ENCODE peak calls at places on chromosomes 6 and 20, in ten cellular contexts. U is spleen, K is heart right ventricle, T is progenitor cell of endocrine pancreas, H is foreskin fibroblast, E is GM10248, A is PC-3, B is OCI-LY7, M is AG04450, I is stomach. Y is an unnamed sample.

GRCh38 chr6:43972179-43972914 is 154.9 kb downstream of the MRPL14 start:
- DNase-seq in M (no peak), I (peak), U (no peak), T (no peak), B (no peak), K (no peak), H (peak), A (peak), E (no peak), Y (no peak)

GRCh38 chr6:73580247-73581149 is 59.7 kb upstream of the EEF1A1 start:
- DNase-seq in U (peak), M (peak), B (peak), E (peak), I (peak), H (peak), A (peak), K (peak), T (peak), Y (peak)

GRCh38 chr6:3759656-3760245 is 8.2 kb upstream of the PXDC1 start:
- DNase-seq in M (peak), T (no peak), E (no peak), K (no peak), A (no peak), H (peak), U (no peak), I (no peak), B (no peak), Y (no peak)

GRCh38 chr20:34312544-34313217 is 9.5 kb upstream of the AHCY start:
- DNase-seq in U (peak), K (peak), A (peak), B (peak), E (peak), H (peak), T (peak), M (peak), I (peak), Y (peak)

GRCh38 chr6:37669887-37670437 is 27.7 kb downstream of the MDGA1 start:
- DNase-seq in B (no peak), U (no peak), H (no peak), E (no peak), K (no peak), M (no peak), A (no peak), I (no peak), T (no peak), Y (no peak)

GRCh38 chr6:140264451-140264850 is 890.0 kb upstream of the CITED2 start:
- DNase-seq in I (no peak), B (no peak), U (no peak), K (no peak), E (no peak), H (peak), T (no peak), A (peak), M (no peak), Y (no peak)

GRCh38 chr6:26556263-26557070 is 18.3 kb downstream of the HMGN4 start:
- DNase-seq in M (peak), E (no peak), K (no peak), U (no peak), I (no peak), T (no peak), B (peak), H (peak), A (peak), Y (no peak)

GRCh38 chr20:57199656-57200405 is 66.6 kb downstream of the BMP7 start:
- DNase-seq in T (no peak), B (no peak), I (no peak), M (no peak), K (no peak), H (no peak), A (peak), U (no peak), E (no peak), Y (no peak)

GRCh38 chr6:46323312-46323965 is 152.7 kb upstream of the ENPP5 start:
- DNase-seq in A (peak), H (peak), U (no peak), T (no peak), B (no peak), M (no peak), K (no peak), E (no peak), I (no peak), Y (no peak)

GRCh38 chr6:146871613-146872465 is 273.1 kb downstream of the ADGB start:
- DNase-seq in M (no peak), U (no peak), K (no peak), I (no peak), E (no peak), A (no peak), B (no peak), T (no peak), H (peak), Y (no peak)

DNA sequence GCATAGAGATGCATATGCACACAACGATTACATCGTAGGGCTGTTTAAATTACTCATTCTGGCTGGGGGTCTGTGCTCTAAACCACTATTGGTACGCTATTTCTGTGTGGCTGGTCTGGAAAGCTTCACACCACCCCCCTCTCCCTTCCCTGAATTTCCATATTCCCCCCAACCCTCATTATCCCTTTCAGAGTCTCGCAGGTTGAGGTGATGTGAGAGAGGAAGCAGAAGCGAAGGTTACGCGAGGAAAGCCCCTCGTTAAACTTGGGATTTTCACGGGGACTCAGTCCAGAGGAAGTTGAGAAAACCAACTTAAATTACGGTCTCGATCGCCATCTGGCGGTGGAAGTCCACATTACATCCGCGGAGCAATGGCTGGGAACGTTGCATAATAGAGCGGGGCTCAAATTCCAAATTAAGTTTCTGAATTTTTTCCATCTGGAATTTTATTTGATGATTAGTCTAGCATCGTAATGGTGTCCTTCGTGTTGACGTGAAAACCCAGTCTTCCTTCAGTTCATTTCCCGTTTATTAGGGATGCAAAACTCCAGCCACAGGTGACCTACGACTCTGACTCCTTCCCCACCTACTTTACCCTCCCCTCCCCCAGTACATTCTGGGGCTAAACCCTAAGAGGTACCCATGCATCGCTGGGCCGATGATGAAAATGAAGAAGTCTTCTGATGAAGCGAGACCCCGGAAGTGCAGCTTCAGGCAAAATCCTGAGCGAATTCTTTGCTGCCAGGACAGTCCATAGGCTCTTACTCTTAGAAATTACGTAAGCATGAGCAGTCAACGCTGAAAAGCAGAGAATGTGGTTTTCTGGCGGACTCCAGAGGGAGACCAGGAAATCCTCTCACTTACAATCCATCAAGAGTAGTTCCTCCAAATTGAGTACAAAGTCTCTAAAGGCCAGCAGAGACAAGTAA is 19.7 kb downstream of the HLA-DOB start:
- DNase-seq in E (peak), U (peak), M (no peak), H (peak), B (peak), T (peak), A (peak), K (peak), I (peak), Y (peak)
- TF ChIP-seq CTCF in E (peak), U (peak), M (peak), H (peak), B (peak), T (peak), A (peak), K (peak), I (peak), Y (peak)

GRCh38 chr20:5811746-5812145 is 61.5 kb downstream of the SHLD1 start:
- DNase-seq in A (no peak), U (no peak), H (no peak), T (no peak), M (no peak), B (peak), K (no peak), I (no peak), E (no peak), Y (no peak)

GRCh38 chr20:5809495-5809894 is 59.3 kb downstream of the SHLD1 start:
- DNase-seq in T (no peak), M (no peak), H (no peak), E (no peak), U (no peak), A (peak), K (no peak), I (no peak), B (no peak), Y (no peak)

GRCh38 chr20:5808901-5809300 is 58.7 kb downstream of the SHLD1 start:
- DNase-seq in M (no peak), I (no peak), E (no peak), H (no peak), B (no peak), T (no peak), U (no peak), A (no peak), K (no peak), Y (no peak)

GRCh38 chr20:5807431-5807830 is 57.2 kb downstream of the SHLD1 start:
- DNase-seq in I (no peak), H (no peak), K (no peak), T (no peak), B (peak), A (no peak), U (no peak), M (no peak), E (no peak), Y (no peak)

GRCh38 chr20:5806457-5807263 is 56.5 kb downstream of the SHLD1 start:
- DNase-seq in I (no peak), H (no peak), A (peak), U (no peak), M (no peak), K (no peak), T (no peak), E (no peak), B (no peak), Y (no peak)
- TF ChIP-seq CTCF in I (no peak), H (no peak), A (peak), U (no peak), M (no peak), K (peak), T (no peak), E (no peak), B (peak), Y (no peak)

DNA sequence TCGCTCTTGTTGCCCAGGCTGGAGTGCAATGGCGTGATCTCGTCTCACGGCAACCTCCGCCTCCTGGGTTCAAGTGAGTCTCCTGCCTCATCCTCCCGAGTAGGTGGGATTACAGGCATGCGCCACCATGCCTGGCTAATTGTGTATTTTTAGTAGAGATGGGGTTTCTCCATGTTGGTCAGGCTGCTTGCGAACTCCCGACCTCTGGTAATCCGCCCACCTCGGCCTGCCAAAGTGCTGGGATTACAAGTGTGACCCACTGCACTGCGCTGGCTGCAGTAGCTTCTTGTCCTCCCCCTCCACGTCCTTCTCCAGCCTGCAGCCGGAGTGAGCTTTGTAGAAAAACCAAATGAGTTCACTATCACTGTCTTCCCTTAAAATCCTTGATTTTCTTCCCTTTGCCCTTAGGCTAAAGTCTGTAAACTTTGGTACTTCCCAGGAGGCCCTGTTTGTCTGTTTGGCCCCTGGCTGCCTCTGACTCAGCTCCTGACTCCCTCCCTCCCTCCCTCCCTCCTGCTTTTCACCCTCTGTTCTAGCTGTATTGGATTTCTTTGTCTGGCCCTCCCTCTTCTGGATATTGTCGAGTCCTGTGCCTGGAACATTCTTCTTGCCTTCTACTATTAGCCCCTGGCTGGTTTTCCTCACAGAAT is 12.9 kb downstream of the PARD6B start:
- DNase-seq in U (no peak), A (peak), B (no peak), T (no peak), E (no peak), I (peak), H (peak), K (peak), M (peak), Y (no peak)
- TF ChIP-seq CTCF in U (no peak), A (peak), B (no peak), T (no peak), E (no peak), I (peak), H (peak), K (peak), M (peak), Y (no peak)

GRCh38 chr6:126030045-126030444 is 43.7 kb downstream of the TRMT11 start:
- DNase-seq in A (no peak), B (no peak), T (no peak), K (no peak), M (peak), I (no peak), E (no peak), H (no peak), U (no peak), Y (no peak)

GRCh38 chr6:126035764-126036163 is 49.4 kb downstream of the TRMT11 start:
- DNase-seq in K (no peak), M (no peak), B (no peak), I (no peak), A (no peak), U (no peak), T (no peak), H (no peak), E (no peak), Y (no peak)

GRCh38 chr6:126038234-126038633 is 51.9 kb downstream of the TRMT11 start:
- DNase-seq in K (no peak), T (no peak), A (no peak), H (peak), U (no peak), M (no peak), B (no peak), I (no peak), E (no peak), Y (no peak)

GRCh38 chr6:126034671-126035070 is 48.3 kb downstream of the TRMT11 start:
- DNase-seq in T (no peak), H (no peak), I (no peak), A (no peak), B (no peak), K (no peak), M (no peak), U (no peak), E (no peak), Y (no peak)

GRCh38 chr6:126033696-126034095 is 47.4 kb downstream of the TRMT11 start:
- DNase-seq in I (no peak), T (no peak), H (peak), A (peak), B (peak), E (peak), M (peak), U (no peak), K (no peak), Y (peak)
- TF ChIP-seq CTCF in I (peak), T (peak), H (peak), A (peak), B (peak), E (peak), M (peak), U (no peak), K (peak), Y (peak)

GRCh38 chr6:49514571-49515484 is 15.1 kb downstream of the GLYATL3 start:
- DNase-seq in T (no peak), K (no peak), U (no peak), H (no peak), M (no peak), B (no peak), I (no peak), E (no peak), A (peak), Y (no peak)
- TF ChIP-seq CTCF in T (no peak), K (no peak), U (no peak), H (no peak), M (no peak), B (no peak), I (no peak), E (no peak), A (no peak), Y (no peak)

GRCh38 chr6:167485186-167485978 is 160.5 kb downstream of the TTLL2 start:
- DNase-seq in I (no peak), U (no peak), E (no peak), T (no peak), K (no peak), H (no peak), B (no peak), M (no peak), A (peak), Y (no peak)
- TF ChIP-seq CTCF in I (peak), U (peak), E (no peak), T (peak), K (peak), H (no peak), B (peak), M (no peak), A (peak), Y (no peak)

GRCh38 chr6:113854531-113855499 is 2.3 kb upstream of the MARCKS start:
- DNase-seq in M (peak), A (peak), I (peak), U (peak), B (peak), T (peak), H (peak), E (peak), K (peak), Y (peak)
- TF ChIP-seq CTCF in M (no peak), A (peak), I (no peak), U (no peak), B (peak), T (peak), H (no peak), E (peak), K (no peak), Y (no peak)

DNA sequence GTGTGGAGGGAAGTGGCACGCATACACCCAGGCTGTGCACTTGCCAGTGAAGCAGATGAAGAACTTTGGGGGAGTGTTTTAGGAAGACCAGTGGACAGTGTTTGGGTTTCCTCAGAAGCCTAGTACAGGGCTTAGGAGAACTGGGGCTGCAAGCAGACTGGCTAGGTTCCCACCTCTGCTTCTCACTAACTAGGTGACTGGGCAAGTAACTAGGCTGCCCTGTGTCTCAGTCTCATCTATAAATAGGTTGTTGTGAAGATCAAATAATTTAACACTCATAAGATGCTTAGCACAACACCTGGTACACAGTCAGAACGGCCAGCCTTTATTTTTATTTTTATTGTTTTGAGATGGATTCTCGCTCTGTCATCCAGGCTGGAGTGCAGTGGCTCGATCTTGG is 312.1 kb downstream of the CDH26 start:
- DNase-seq in A (no peak), U (no peak), T (no peak), I (no peak), E (no peak), M (no peak), B (no peak), K (no peak), H (no peak), Y (no peak)
- TF ChIP-seq CTCF in A (no peak), U (no peak), T (no peak), I (no peak), E (no peak), M (no peak), B (no peak), K (no peak), H (no peak), Y (no peak)

Y was measured in GM20000.